ENCODE peak calls at places on chromosomes 5 and 9, in eight cellular contexts. One of them, this sample, is unnamed.
A peak's percentile ranks its signal among the peaks of the same experiment; 100 is the strongest.

GRCh38 chr5:16856531-16856930 is 79.6 kb downstream of the MYO10 start:
- DNase-seq in OCI-M1: no peak
- DNase-seq in stimulated activated CD4-positive, alpha-beta T cell treated with anti-CD3 and anti-CD28 coated beads, Interleukin-2, amount 100 ng/mL, for 48 hours: no peak
- DNase-seq in Calu3: no peak
- DNase-seq in foreskin melanocyte: no peak
- DNase-seq in AG08396: no peak
- DNase-seq in activated CD8-positive, alpha-beta memory T cell treated with anti-CD3 and anti-CD28 coated beads for 4 hours: no peak
- DNase-seq in WTC11: no peak
- DNase-seq in this sample: peak; percentile 18

GRCh38 chr5:160075073-160075472 is 44.2 kb downstream of the PWWP2A start:
- DNase-seq in OCI-M1: no peak
- DNase-seq in stimulated activated CD4-positive, alpha-beta T cell treated with anti-CD3 and anti-CD28 coated beads, Interleukin-2, amount 100 ng/mL, for 48 hours: no peak
- DNase-seq in Calu3: no peak
- DNase-seq in foreskin melanocyte: no peak
- DNase-seq in AG08396: no peak
- DNase-seq in activated CD8-positive, alpha-beta memory T cell treated with anti-CD3 and anti-CD28 coated beads for 4 hours: no peak
- DNase-seq in WTC11: no peak
- DNase-seq in this sample: no peak

GRCh38 chr5:146675700-146676099 is 159.7 kb upstream of the GPR151 start:
- DNase-seq in OCI-M1: no peak
- DNase-seq in stimulated activated CD4-positive, alpha-beta T cell treated with anti-CD3 and anti-CD28 coated beads, Interleukin-2, amount 100 ng/mL, for 48 hours: no peak
- DNase-seq in Calu3: no peak
- DNase-seq in foreskin melanocyte: no peak
- DNase-seq in AG08396: no peak
- DNase-seq in activated CD8-positive, alpha-beta memory T cell treated with anti-CD3 and anti-CD28 coated beads for 4 hours: no peak
- DNase-seq in WTC11: no peak
- DNase-seq in this sample: no peak

GRCh38 chr5:74096325-74096724 is 470.3 kb downstream of the ARHGEF28 start:
- DNase-seq in OCI-M1: no peak
- DNase-seq in stimulated activated CD4-positive, alpha-beta T cell treated with anti-CD3 and anti-CD28 coated beads, Interleukin-2, amount 100 ng/mL, for 48 hours: no peak
- DNase-seq in Calu3: no peak
- DNase-seq in foreskin melanocyte: no peak
- DNase-seq in AG08396: no peak
- DNase-seq in activated CD8-positive, alpha-beta memory T cell treated with anti-CD3 and anti-CD28 coated beads for 4 hours: no peak
- DNase-seq in WTC11: no peak
- DNase-seq in this sample: no peak

GRCh38 chr9:70406446-70406862 is 8.0 kb downstream of the KLF9 start:
- DNase-seq in OCI-M1: peak; percentile 37
- DNase-seq in stimulated activated CD4-positive, alpha-beta T cell treated with anti-CD3 and anti-CD28 coated beads, Interleukin-2, amount 100 ng/mL, for 48 hours: no peak
- DNase-seq in Calu3: no peak
- DNase-seq in foreskin melanocyte: peak; percentile 67
- DNase-seq in AG08396: no peak
- DNase-seq in activated CD8-positive, alpha-beta memory T cell treated with anti-CD3 and anti-CD28 coated beads for 4 hours: no peak
- DNase-seq in WTC11: no peak
- DNase-seq in this sample: peak; percentile 20

GRCh38 chr5:153699035-153699434 is 208.6 kb downstream of the GRIA1 start:
- DNase-seq in OCI-M1: no peak
- DNase-seq in stimulated activated CD4-positive, alpha-beta T cell treated with anti-CD3 and anti-CD28 coated beads, Interleukin-2, amount 100 ng/mL, for 48 hours: no peak
- DNase-seq in Calu3: no peak
- DNase-seq in foreskin melanocyte: no peak
- DNase-seq in AG08396: no peak
- DNase-seq in activated CD8-positive, alpha-beta memory T cell treated with anti-CD3 and anti-CD28 coated beads for 4 hours: no peak
- DNase-seq in WTC11: no peak
- DNase-seq in this sample: no peak

GRCh38 chr5:178624626-178625546 is 2.0 kb downstream of the CLK4 start:
- DNase-seq in OCI-M1: no peak
- DNase-seq in stimulated activated CD4-positive, alpha-beta T cell treated with anti-CD3 and anti-CD28 coated beads, Interleukin-2, amount 100 ng/mL, for 48 hours: no peak
- DNase-seq in Calu3: no peak
- DNase-seq in foreskin melanocyte: no peak
- DNase-seq in AG08396: no peak
- DNase-seq in activated CD8-positive, alpha-beta memory T cell treated with anti-CD3 and anti-CD28 coated beads for 4 hours: no peak
- DNase-seq in WTC11: no peak
- DNase-seq in this sample: peak; percentile 22

GRCh38 chr9:130276121-130276520 is 10.6 kb downstream of the HMCN2 start:
- DNase-seq in OCI-M1: no peak
- DNase-seq in stimulated activated CD4-positive, alpha-beta T cell treated with anti-CD3 and anti-CD28 coated beads, Interleukin-2, amount 100 ng/mL, for 48 hours: no peak
- DNase-seq in Calu3: peak; percentile 13
- DNase-seq in foreskin melanocyte: no peak
- DNase-seq in AG08396: peak; percentile 81
- DNase-seq in activated CD8-positive, alpha-beta memory T cell treated with anti-CD3 and anti-CD28 coated beads for 4 hours: no peak
- DNase-seq in WTC11: no peak
- DNase-seq in this sample: no peak

GRCh38 chr5:67066815-67067214 is 129.8 kb downstream of the CD180 start:
- DNase-seq in OCI-M1: peak; percentile 23
- DNase-seq in stimulated activated CD4-positive, alpha-beta T cell treated with anti-CD3 and anti-CD28 coated beads, Interleukin-2, amount 100 ng/mL, for 48 hours: no peak
- DNase-seq in Calu3: peak; percentile 52
- DNase-seq in foreskin melanocyte: peak; percentile 64
- DNase-seq in AG08396: no peak
- DNase-seq in activated CD8-positive, alpha-beta memory T cell treated with anti-CD3 and anti-CD28 coated beads for 4 hours: no peak
- DNase-seq in WTC11: no peak
- DNase-seq in this sample: no peak

GRCh38 chr9:72586388-72587160 is 65.2 kb downstream of the TMC1 start:
- DNase-seq in OCI-M1: peak; percentile 88
- DNase-seq in stimulated activated CD4-positive, alpha-beta T cell treated with anti-CD3 and anti-CD28 coated beads, Interleukin-2, amount 100 ng/mL, for 48 hours: no peak
- DNase-seq in Calu3: peak; percentile 32
- DNase-seq in foreskin melanocyte: peak; percentile 49
- DNase-seq in AG08396: peak; percentile 41
- DNase-seq in activated CD8-positive, alpha-beta memory T cell treated with anti-CD3 and anti-CD28 coated beads for 4 hours: peak; percentile 14
- DNase-seq in WTC11: no peak
- DNase-seq in this sample: peak; percentile 59

GRCh38 chr9:135228345-135228982 is 141.0 kb downstream of the OLFM1 start:
- DNase-seq in OCI-M1: no peak
- DNase-seq in stimulated activated CD4-positive, alpha-beta T cell treated with anti-CD3 and anti-CD28 coated beads, Interleukin-2, amount 100 ng/mL, for 48 hours: no peak
- DNase-seq in Calu3: no peak
- DNase-seq in foreskin melanocyte: no peak
- DNase-seq in AG08396: no peak
- DNase-seq in activated CD8-positive, alpha-beta memory T cell treated with anti-CD3 and anti-CD28 coated beads for 4 hours: no peak
- DNase-seq in WTC11: peak; percentile 5
- DNase-seq in this sample: no peak

GRCh38 chr5:127216906-127217675 is 73.5 kb upstream of the MEGF10 start:
- DNase-seq in OCI-M1: no peak
- DNase-seq in stimulated activated CD4-positive, alpha-beta T cell treated with anti-CD3 and anti-CD28 coated beads, Interleukin-2, amount 100 ng/mL, for 48 hours: no peak
- DNase-seq in Calu3: no peak
- DNase-seq in foreskin melanocyte: no peak
- DNase-seq in AG08396: no peak
- DNase-seq in activated CD8-positive, alpha-beta memory T cell treated with anti-CD3 and anti-CD28 coated beads for 4 hours: no peak
- DNase-seq in WTC11: peak; percentile 20
- DNase-seq in this sample: no peak

GRCh38 chr9:90421786-90422185 is 220.8 kb downstream of the DIRAS2 start:
- DNase-seq in OCI-M1: no peak
- DNase-seq in stimulated activated CD4-positive, alpha-beta T cell treated with anti-CD3 and anti-CD28 coated beads, Interleukin-2, amount 100 ng/mL, for 48 hours: no peak
- DNase-seq in Calu3: no peak
- DNase-seq in foreskin melanocyte: no peak
- DNase-seq in AG08396: no peak
- DNase-seq in activated CD8-positive, alpha-beta memory T cell treated with anti-CD3 and anti-CD28 coated beads for 4 hours: no peak
- DNase-seq in WTC11: no peak
- DNase-seq in this sample: no peak

GRCh38 chr5:78341445-78341844 is 19.0 kb upstream of the SCAMP1 start:
- DNase-seq in OCI-M1: no peak
- DNase-seq in stimulated activated CD4-positive, alpha-beta T cell treated with anti-CD3 and anti-CD28 coated beads, Interleukin-2, amount 100 ng/mL, for 48 hours: no peak
- DNase-seq in Calu3: no peak
- DNase-seq in foreskin melanocyte: no peak
- DNase-seq in AG08396: no peak
- DNase-seq in activated CD8-positive, alpha-beta memory T cell treated with anti-CD3 and anti-CD28 coated beads for 4 hours: no peak
- DNase-seq in WTC11: no peak
- DNase-seq in this sample: no peak

GRCh38 chr5:168165221-168165965 is 126.1 kb upstream of the WWC1 start:
- DNase-seq in OCI-M1: no peak
- DNase-seq in stimulated activated CD4-positive, alpha-beta T cell treated with anti-CD3 and anti-CD28 coated beads, Interleukin-2, amount 100 ng/mL, for 48 hours: no peak
- DNase-seq in Calu3: peak; percentile 33
- DNase-seq in foreskin melanocyte: peak; percentile 42
- DNase-seq in AG08396: no peak
- DNase-seq in activated CD8-positive, alpha-beta memory T cell treated with anti-CD3 and anti-CD28 coated beads for 4 hours: no peak
- DNase-seq in WTC11: peak; percentile 44
- DNase-seq in this sample: no peak

GRCh38 chr9:97354637-97355036 is 47.2 kb downstream of the CCDC180 start:
- DNase-seq in OCI-M1: no peak
- DNase-seq in stimulated activated CD4-positive, alpha-beta T cell treated with anti-CD3 and anti-CD28 coated beads, Interleukin-2, amount 100 ng/mL, for 48 hours: no peak
- DNase-seq in Calu3: no peak
- DNase-seq in foreskin melanocyte: no peak
- DNase-seq in AG08396: no peak
- DNase-seq in activated CD8-positive, alpha-beta memory T cell treated with anti-CD3 and anti-CD28 coated beads for 4 hours: no peak
- DNase-seq in WTC11: no peak
- DNase-seq in this sample: no peak

GRCh38 chr5:134070979-134071849 is 43.3 kb upstream of the TCF7 start:
- DNase-seq in OCI-M1: no peak
- DNase-seq in stimulated activated CD4-positive, alpha-beta T cell treated with anti-CD3 and anti-CD28 coated beads, Interleukin-2, amount 100 ng/mL, for 48 hours: peak; percentile 42
- DNase-seq in Calu3: peak; percentile 50
- DNase-seq in foreskin melanocyte: no peak
- DNase-seq in AG08396: no peak
- DNase-seq in activated CD8-positive, alpha-beta memory T cell treated with anti-CD3 and anti-CD28 coated beads for 4 hours: no peak
- DNase-seq in WTC11: peak; percentile 69
- DNase-seq in this sample: peak; percentile 36

GRCh38 chr5:59588922-59589321 is 304.6 kb downstream of the PDE4D start:
- DNase-seq in OCI-M1: peak; percentile 52
- DNase-seq in stimulated activated CD4-positive, alpha-beta T cell treated with anti-CD3 and anti-CD28 coated beads, Interleukin-2, amount 100 ng/mL, for 48 hours: no peak
- DNase-seq in Calu3: no peak
- DNase-seq in foreskin melanocyte: no peak
- DNase-seq in AG08396: no peak
- DNase-seq in activated CD8-positive, alpha-beta memory T cell treated with anti-CD3 and anti-CD28 coated beads for 4 hours: no peak
- DNase-seq in WTC11: no peak
- DNase-seq in this sample: peak; percentile 30

GRCh38 chr9:137458194-137459146 is 664 bp downstream of the NSMF start:
- DNase-seq in OCI-M1: peak; percentile 51
- DNase-seq in stimulated activated CD4-positive, alpha-beta T cell treated with anti-CD3 and anti-CD28 coated beads, Interleukin-2, amount 100 ng/mL, for 48 hours: no peak
- DNase-seq in Calu3: no peak
- DNase-seq in foreskin melanocyte: no peak
- DNase-seq in AG08396: no peak
- DNase-seq in activated CD8-positive, alpha-beta memory T cell treated with anti-CD3 and anti-CD28 coated beads for 4 hours: no peak
- DNase-seq in WTC11: peak; percentile 26
- DNase-seq in this sample: peak; percentile 46

GRCh38 chr9:126397056-126397455 is 70.4 kb downstream of the MVB12B start:
- DNase-seq in OCI-M1: peak; percentile 13
- DNase-seq in stimulated activated CD4-positive, alpha-beta T cell treated with anti-CD3 and anti-CD28 coated beads, Interleukin-2, amount 100 ng/mL, for 48 hours: peak; percentile 41
- DNase-seq in Calu3: no peak
- DNase-seq in foreskin melanocyte: no peak
- DNase-seq in AG08396: no peak
- DNase-seq in activated CD8-positive, alpha-beta memory T cell treated with anti-CD3 and anti-CD28 coated beads for 4 hours: peak; percentile 45
- DNase-seq in WTC11: no peak
- DNase-seq in this sample: no peak

GRCh38 chr5:4518924-4519660 is 621.0 kb upstream of the ADAMTS16 start:
- DNase-seq in OCI-M1: no peak
- DNase-seq in stimulated activated CD4-positive, alpha-beta T cell treated with anti-CD3 and anti-CD28 coated beads, Interleukin-2, amount 100 ng/mL, for 48 hours: no peak
- DNase-seq in Calu3: no peak
- DNase-seq in foreskin melanocyte: no peak
- DNase-seq in AG08396: no peak
- DNase-seq in activated CD8-positive, alpha-beta memory T cell treated with anti-CD3 and anti-CD28 coated beads for 4 hours: no peak
- DNase-seq in WTC11: peak; percentile 23
- DNase-seq in this sample: no peak

GRCh38 chr5:111735829-111736228 is 21.2 kb downstream of the NREP start:
- DNase-seq in OCI-M1: no peak
- DNase-seq in stimulated activated CD4-positive, alpha-beta T cell treated with anti-CD3 and anti-CD28 coated beads, Interleukin-2, amount 100 ng/mL, for 48 hours: no peak
- DNase-seq in Calu3: no peak
- DNase-seq in foreskin melanocyte: no peak
- DNase-seq in AG08396: peak; percentile 52
- DNase-seq in activated CD8-positive, alpha-beta memory T cell treated with anti-CD3 and anti-CD28 coated beads for 4 hours: no peak
- DNase-seq in WTC11: peak; percentile 53
- DNase-seq in this sample: peak; percentile 89

GRCh38 chr5:91417219-91417618 is 34.1 kb upstream of the ARRDC3 start:
- DNase-seq in OCI-M1: no peak
- DNase-seq in stimulated activated CD4-positive, alpha-beta T cell treated with anti-CD3 and anti-CD28 coated beads, Interleukin-2, amount 100 ng/mL, for 48 hours: no peak
- DNase-seq in Calu3: no peak
- DNase-seq in foreskin melanocyte: no peak
- DNase-seq in AG08396: no peak
- DNase-seq in activated CD8-positive, alpha-beta memory T cell treated with anti-CD3 and anti-CD28 coated beads for 4 hours: no peak
- DNase-seq in WTC11: no peak
- DNase-seq in this sample: no peak

GRCh38 chr5:3905031-3905430 is 309.4 kb downstream of the IRX1 start:
- DNase-seq in OCI-M1: no peak
- DNase-seq in stimulated activated CD4-positive, alpha-beta T cell treated with anti-CD3 and anti-CD28 coated beads, Interleukin-2, amount 100 ng/mL, for 48 hours: no peak
- DNase-seq in Calu3: no peak
- DNase-seq in foreskin melanocyte: no peak
- DNase-seq in AG08396: no peak
- DNase-seq in activated CD8-positive, alpha-beta memory T cell treated with anti-CD3 and anti-CD28 coated beads for 4 hours: no peak
- DNase-seq in WTC11: no peak
- DNase-seq in this sample: no peak

GRCh38 chr5:179606910-179607448 is 16.5 kb downstream of the HNRNPH1 start:
- DNase-seq in OCI-M1: no peak
- DNase-seq in stimulated activated CD4-positive, alpha-beta T cell treated with anti-CD3 and anti-CD28 coated beads, Interleukin-2, amount 100 ng/mL, for 48 hours: no peak
- DNase-seq in Calu3: no peak
- DNase-seq in foreskin melanocyte: no peak
- DNase-seq in AG08396: no peak
- DNase-seq in activated CD8-positive, alpha-beta memory T cell treated with anti-CD3 and anti-CD28 coated beads for 4 hours: no peak
- DNase-seq in WTC11: peak; percentile 21
- DNase-seq in this sample: no peak

GRCh38 chr9:73565833-73566465 is 414.3 kb downstream of the ANXA1 start:
- DNase-seq in OCI-M1: peak; percentile 73
- DNase-seq in stimulated activated CD4-positive, alpha-beta T cell treated with anti-CD3 and anti-CD28 coated beads, Interleukin-2, amount 100 ng/mL, for 48 hours: no peak
- DNase-seq in Calu3: peak; percentile 41
- DNase-seq in foreskin melanocyte: peak; percentile 88
- DNase-seq in AG08396: no peak
- DNase-seq in activated CD8-positive, alpha-beta memory T cell treated with anti-CD3 and anti-CD28 coated beads for 4 hours: no peak
- DNase-seq in WTC11: peak; percentile 57
- DNase-seq in this sample: no peak

GRCh38 chr9:112180387-112180881 is 5.3 kb upstream of the SUSD1 start:
- DNase-seq in OCI-M1: peak; percentile 94
- DNase-seq in stimulated activated CD4-positive, alpha-beta T cell treated with anti-CD3 and anti-CD28 coated beads, Interleukin-2, amount 100 ng/mL, for 48 hours: peak; percentile 25
- DNase-seq in Calu3: no peak
- DNase-seq in foreskin melanocyte: no peak
- DNase-seq in AG08396: peak; percentile 22
- DNase-seq in activated CD8-positive, alpha-beta memory T cell treated with anti-CD3 and anti-CD28 coated beads for 4 hours: peak; percentile 24
- DNase-seq in WTC11: no peak
- DNase-seq in this sample: peak; percentile 18

GRCh38 chr5:39760385-39761198 is 335.8 kb upstream of the DAB2 start:
- DNase-seq in OCI-M1: no peak
- DNase-seq in stimulated activated CD4-positive, alpha-beta T cell treated with anti-CD3 and anti-CD28 coated beads, Interleukin-2, amount 100 ng/mL, for 48 hours: no peak
- DNase-seq in Calu3: no peak
- DNase-seq in foreskin melanocyte: peak; percentile 78
- DNase-seq in AG08396: peak; percentile 58
- DNase-seq in activated CD8-positive, alpha-beta memory T cell treated with anti-CD3 and anti-CD28 coated beads for 4 hours: no peak
- DNase-seq in WTC11: no peak
- DNase-seq in this sample: peak; percentile 73